ENCODE peak calls at places on chromosomes 1 and 21, in seven cellular contexts. Y, O, L, U, C, W and S are unnamed samples.

GRCh38 chr1:64516301-64516700 is 46.4 kb downstream of the CACHD1 start:
- DNase-seq in Y (no peak), O (no peak), L (no peak), U (no peak), C (no peak), W (no peak), S (no peak)

GRCh38 chr1:175208773-175209492 is 16.4 kb upstream of the KIAA0040 start:
- DNase-seq in Y (peak), O (no peak), L (no peak), U (no peak), C (peak), W (no peak), S (no peak)

GRCh38 chr1:68270993-68271392 is 38.7 kb upstream of the WLS start:
- DNase-seq in Y (no peak), O (no peak), L (no peak), U (no peak), C (no peak), W (no peak), S (no peak)

GRCh38 chr1:8026976-8027747 is 1.1 kb upstream of the ERRFI1 start:
- DNase-seq in Y (no peak), O (no peak), L (peak), U (peak), C (no peak), W (peak), S (no peak)

GRCh38 chr1:223815865-223816264 is 29.9 kb downstream of the TP53BP2 start:
- DNase-seq in Y (no peak), O (no peak), L (no peak), U (peak), C (no peak), W (no peak), S (no peak)

GRCh38 chr1:17744666-17745563 is 10.2 kb upstream of the ACTL8 start:
- DNase-seq in Y (no peak), O (no peak), L (no peak), U (no peak), C (no peak), W (no peak), S (no peak)

GRCh38 chr1:145986551-145986950 is 9.8 kb downstream of the TXNIP start:
- DNase-seq in Y (no peak), O (no peak), L (no peak), U (no peak), C (no peak), W (no peak), S (no peak)

GRCh38 chr1:64901663-64902062 is 64.7 kb downstream of the JAK1 start:
- DNase-seq in Y (no peak), O (no peak), L (no peak), U (no peak), C (no peak), W (no peak), S (no peak)

GRCh38 chr1:42846257-42847110 is at the start of gene ZNF691:
- DNase-seq in Y (peak), O (peak), L (peak), U (peak), C (peak), W (peak), S (peak)

GRCh38 chr1:6111571-6111970 is 65.9 kb downstream of the KCNAB2 start:
- DNase-seq in Y (peak), O (no peak), L (no peak), U (no peak), C (no peak), W (no peak), S (no peak)

GRCh38 chr1:25109527-25109926 is 122.8 kb downstream of the SYF2 start:
- DNase-seq in Y (no peak), O (no peak), L (no peak), U (no peak), C (no peak), W (no peak), S (no peak)

GRCh38 chr1:51520700-51521248 is 1.7 kb upstream of the EPS15 start:
- DNase-seq in Y (no peak), O (no peak), L (no peak), U (no peak), C (no peak), W (no peak), S (no peak)

GRCh38 chr1:198493324-198493723 is 47.2 kb downstream of the ATP6V1G3 start:
- DNase-seq in Y (no peak), O (no peak), L (no peak), U (no peak), C (no peak), W (no peak), S (no peak)

GRCh38 chr1:14345925-14346550 is 252.4 kb upstream of the KAZN start:
- DNase-seq in Y (no peak), O (no peak), L (no peak), U (no peak), C (no peak), W (no peak), S (no peak)

GRCh38 chr1:206744683-206745082 is 25.9 kb upstream of the IL19 start:
- DNase-seq in Y (no peak), O (no peak), L (no peak), U (no peak), C (no peak), W (no peak), S (no peak)

GRCh38 chr1:205688171-205688570 is 7.9 kb upstream of the SLC45A3 start:
- DNase-seq in Y (no peak), O (no peak), L (no peak), U (no peak), C (no peak), W (no peak), S (no peak)

GRCh38 chr1:64248065-64248464 is 44.6 kb downstream of the UBE2U start:
- DNase-seq in Y (no peak), O (no peak), L (no peak), U (no peak), C (no peak), W (no peak), S (no peak)

GRCh38 chr1:234771642-234772344 is 161.8 kb upstream of the IRF2BP2 start:
- DNase-seq in Y (peak), O (no peak), L (no peak), U (no peak), C (no peak), W (no peak), S (no peak)

GRCh38 chr1:244918422-244919319 is 54.3 kb upstream of the HNRNPU start:
- DNase-seq in Y (peak), O (peak), L (peak), U (peak), C (peak), W (no peak), S (peak)

GRCh38 chr1:16112558-16113555 is 39.4 kb upstream of the FAM131C start:
- DNase-seq in Y (no peak), O (no peak), L (no peak), U (no peak), C (no peak), W (peak), S (no peak)

GRCh38 chr21:32094792-32095191 is 184.1 kb downstream of the MIS18A start:
- DNase-seq in Y (no peak), O (no peak), L (no peak), U (peak), C (no peak), W (peak), S (no peak)

GRCh38 chr1:97814121-97814520 is 106.7 kb downstream of the DPYD start:
- DNase-seq in Y (no peak), O (no peak), L (no peak), U (no peak), C (no peak), W (no peak), S (no peak)

GRCh38 chr1:14939527-14940284 is 213.8 kb upstream of the TMEM51 start:
- DNase-seq in Y (no peak), O (no peak), L (no peak), U (peak), C (no peak), W (no peak), S (no peak)

GRCh38 chr1:72227667-72228066 is 54.7 kb downstream of the NEGR1 start:
- DNase-seq in Y (no peak), O (no peak), L (no peak), U (no peak), C (no peak), W (no peak), S (no peak)

GRCh38 chr1:43284065-43284464 is 1.3 kb downstream of the C1orf210 start:
- DNase-seq in Y (no peak), O (no peak), L (no peak), U (no peak), C (no peak), W (no peak), S (no peak)

GRCh38 chr21:41168391-41169257 is 664 bp downstream of the BACE2 start:
- DNase-seq in Y (no peak), O (no peak), L (peak), U (peak), C (no peak), W (peak), S (peak)

GRCh38 chr1:151479462-151479861 is 20.2 kb upstream of the POGZ start:
- DNase-seq in Y (no peak), O (no peak), L (no peak), U (no peak), C (no peak), W (no peak), S (no peak)

GRCh38 chr1:64834734-64835133 is 89.9 kb downstream of the RAVER2 start:
- DNase-seq in Y (no peak), O (no peak), L (no peak), U (peak), C (no peak), W (no peak), S (no peak)